ENCODE peak calls at places on chromosome 1, in eight cellular contexts. One of them, this sample, is unnamed.

GRCh38 chr1:94978401-94978800 is 51.5 kb upstream of the CNN3 start:
- DNase-seq in H54: no peak
- DNase-seq in left ventricle myocardium superior: no peak
- DNase-seq in NCI-H460: no peak
- DNase-seq in CD8-positive, alpha-beta T cell: no peak
- DNase-seq in pulmonary artery endothelial cell: no peak
- DNase-seq in NCI-H1436: no peak
- DNase-seq in tibial nerve: no peak
- DNase-seq in this sample: no peak

GRCh38 chr1:50474859-50475809 is 51.9 kb upstream of the DMRTA2 start:
- DNase-seq in tibial nerve: no peak
- DNase-seq in left ventricle myocardium superior: no peak
- DNase-seq in H54: peak; percentile 9
- DNase-seq in pulmonary artery endothelial cell: no peak
- DNase-seq in NCI-H1436: no peak
- DNase-seq in NCI-H460: peak; percentile 7
- DNase-seq in CD8-positive, alpha-beta T cell: no peak
- DNase-seq in this sample: no peak

GRCh38 chr1:160158031-160158430 is 6.6 kb downstream of the ATP1A4 start:
- DNase-seq in H54: no peak
- DNase-seq in tibial nerve: no peak
- DNase-seq in NCI-H460: no peak
- DNase-seq in CD8-positive, alpha-beta T cell: no peak
- DNase-seq in pulmonary artery endothelial cell: no peak
- DNase-seq in NCI-H1436: no peak
- DNase-seq in left ventricle myocardium superior: no peak
- DNase-seq in this sample: no peak

GRCh38 chr1:47436979-47437517 is 796 bp upstream of the FOXD2 start:
- DNase-seq in left ventricle myocardium superior: no peak
- DNase-seq in CD8-positive, alpha-beta T cell: no peak
- DNase-seq in pulmonary artery endothelial cell: no peak
- DNase-seq in H54: peak; percentile 26
- DNase-seq in tibial nerve: no peak
- DNase-seq in NCI-H460: no peak
- DNase-seq in NCI-H1436: no peak
- DNase-seq in this sample: no peak

GRCh38 chr1:57485643-57486042 is 61.8 kb upstream of the DAB1 start:
- DNase-seq in tibial nerve: no peak
- DNase-seq in NCI-H1436: no peak
- DNase-seq in NCI-H460: no peak
- DNase-seq in CD8-positive, alpha-beta T cell: no peak
- DNase-seq in left ventricle myocardium superior: no peak
- DNase-seq in H54: no peak
- DNase-seq in pulmonary artery endothelial cell: no peak
- DNase-seq in this sample: no peak

GRCh38 chr1:90784186-90784847 is 67.2 kb upstream of the BARHL2 start:
- DNase-seq in pulmonary artery endothelial cell: no peak
- DNase-seq in CD8-positive, alpha-beta T cell: no peak
- DNase-seq in NCI-H1436: no peak
- DNase-seq in H54: no peak
- DNase-seq in tibial nerve: no peak
- DNase-seq in left ventricle myocardium superior: no peak
- DNase-seq in NCI-H460: no peak
- DNase-seq in this sample: no peak

GRCh38 chr1:150751443-150751842 is 14.1 kb downstream of the CTSS start:
- DNase-seq in H54: no peak
- DNase-seq in pulmonary artery endothelial cell: no peak
- DNase-seq in CD8-positive, alpha-beta T cell: no peak
- DNase-seq in NCI-H460: no peak
- DNase-seq in left ventricle myocardium superior: no peak
- DNase-seq in tibial nerve: no peak
- DNase-seq in NCI-H1436: no peak
- DNase-seq in this sample: no peak

GRCh38 chr1:35857830-35858229 is 25.2 kb upstream of the AGO1 start:
- DNase-seq in left ventricle myocardium superior: no peak
- DNase-seq in tibial nerve: no peak
- DNase-seq in CD8-positive, alpha-beta T cell: no peak
- DNase-seq in pulmonary artery endothelial cell: no peak
- DNase-seq in H54: no peak
- DNase-seq in NCI-H1436: no peak
- DNase-seq in NCI-H460: peak; percentile 4
- DNase-seq in this sample: no peak

GRCh38 chr1:3598051-3598471 is 13.2 kb downstream of the MEGF6 start:
- DNase-seq in NCI-H1436: no peak
- DNase-seq in NCI-H460: no peak
- DNase-seq in pulmonary artery endothelial cell: no peak
- DNase-seq in tibial nerve: no peak
- DNase-seq in CD8-positive, alpha-beta T cell: no peak
- DNase-seq in H54: no peak
- DNase-seq in left ventricle myocardium superior: peak; percentile 70
- DNase-seq in this sample: no peak

GRCh38 chr1:53938136-53938830 is 7.2 kb downstream of the IFT25 start:
- DNase-seq in NCI-H460: no peak
- DNase-seq in NCI-H1436: no peak
- DNase-seq in CD8-positive, alpha-beta T cell: no peak
- DNase-seq in pulmonary artery endothelial cell: no peak
- DNase-seq in tibial nerve: no peak
- DNase-seq in left ventricle myocardium superior: no peak
- DNase-seq in H54: no peak
- DNase-seq in this sample: no peak

GRCh38 chr1:43994794-43995790 is 3.7 kb downstream of the CCDC24 start:
- DNase-seq in NCI-H1436: no peak
- DNase-seq in tibial nerve: no peak
- DNase-seq in NCI-H460: no peak
- DNase-seq in CD8-positive, alpha-beta T cell: no peak
- DNase-seq in H54: peak; percentile 56
- DNase-seq in left ventricle myocardium superior: no peak
- DNase-seq in pulmonary artery endothelial cell: no peak
- DNase-seq in this sample: no peak

GRCh38 chr1:224492015-224492414 is 57.4 kb upstream of the WDR26 start:
- DNase-seq in pulmonary artery endothelial cell: no peak
- DNase-seq in left ventricle myocardium superior: no peak
- DNase-seq in H54: no peak
- DNase-seq in NCI-H1436: no peak
- DNase-seq in CD8-positive, alpha-beta T cell: no peak
- DNase-seq in tibial nerve: no peak
- DNase-seq in NCI-H460: no peak
- DNase-seq in this sample: no peak

GRCh38 chr1:108059945-108060344 is 95.0 kb upstream of the VAV3 start:
- DNase-seq in NCI-H1436: no peak
- DNase-seq in CD8-positive, alpha-beta T cell: no peak
- DNase-seq in NCI-H460: no peak
- DNase-seq in H54: no peak
- DNase-seq in pulmonary artery endothelial cell: no peak
- DNase-seq in tibial nerve: no peak
- DNase-seq in left ventricle myocardium superior: no peak
- DNase-seq in this sample: no peak

GRCh38 chr1:16115468-16116363 is 40.2 kb downstream of the EPHA2 start:
- DNase-seq in NCI-H460: no peak
- DNase-seq in CD8-positive, alpha-beta T cell: no peak
- DNase-seq in tibial nerve: no peak
- DNase-seq in pulmonary artery endothelial cell: no peak
- DNase-seq in NCI-H1436: no peak
- DNase-seq in H54: no peak
- DNase-seq in left ventricle myocardium superior: no peak
- DNase-seq in this sample: no peak

GRCh38 chr1:168428063-168428731 is 115.6 kb downstream of the XCL2 start:
- DNase-seq in pulmonary artery endothelial cell: no peak
- DNase-seq in NCI-H460: no peak
- DNase-seq in left ventricle myocardium superior: peak; percentile 63
- DNase-seq in CD8-positive, alpha-beta T cell: no peak
- DNase-seq in H54: no peak
- DNase-seq in tibial nerve: no peak
- DNase-seq in NCI-H1436: no peak
- DNase-seq in this sample: no peak

GRCh38 chr1:231534703-231535159 is 6.3 kb downstream of the TSNAX start:
- DNase-seq in tibial nerve: no peak
- DNase-seq in left ventricle myocardium superior: no peak
- DNase-seq in H54: no peak
- DNase-seq in pulmonary artery endothelial cell: no peak
- DNase-seq in CD8-positive, alpha-beta T cell: no peak
- DNase-seq in NCI-H1436: peak; percentile 35
- DNase-seq in NCI-H460: no peak
- DNase-seq in this sample: no peak

GRCh38 chr1:246492611-246493245 is 14.4 kb downstream of the SMYD3 start:
- DNase-seq in NCI-H460: peak; percentile 77
- DNase-seq in pulmonary artery endothelial cell: peak; percentile 29
- DNase-seq in NCI-H1436: peak; percentile 76
- DNase-seq in H54: peak; percentile 51
- DNase-seq in left ventricle myocardium superior: peak; percentile 73
- DNase-seq in tibial nerve: peak; percentile 54
- DNase-seq in CD8-positive, alpha-beta T cell: no peak
- DNase-seq in this sample: no peak

GRCh38 chr1:172980456-172980855 is 70.3 kb downstream of the TNFSF18 start:
- DNase-seq in NCI-H1436: no peak
- DNase-seq in CD8-positive, alpha-beta T cell: no peak
- DNase-seq in left ventricle myocardium superior: no peak
- DNase-seq in pulmonary artery endothelial cell: no peak
- DNase-seq in NCI-H460: peak; percentile 60
- DNase-seq in tibial nerve: no peak
- DNase-seq in H54: no peak
- DNase-seq in this sample: no peak

GRCh38 chr1:151058682-151059341 is 610 bp downstream of the CDC42SE1 start:
- DNase-seq in H54: no peak
- DNase-seq in NCI-H1436: no peak
- DNase-seq in pulmonary artery endothelial cell: no peak
- DNase-seq in NCI-H460: no peak
- DNase-seq in tibial nerve: no peak
- DNase-seq in CD8-positive, alpha-beta T cell: no peak
- DNase-seq in left ventricle myocardium superior: no peak
- DNase-seq in this sample: no peak

GRCh38 chr1:29793101-29793546 is 556.8 kb downstream of the PTPRU start:
- DNase-seq in tibial nerve: peak; percentile 92
- DNase-seq in NCI-H1436: peak; percentile 90
- DNase-seq in CD8-positive, alpha-beta T cell: peak; percentile 28
- DNase-seq in NCI-H460: peak; percentile 61
- DNase-seq in left ventricle myocardium superior: peak; percentile 78
- DNase-seq in pulmonary artery endothelial cell: peak; percentile 30
- DNase-seq in H54: peak; percentile 23
- DNase-seq in this sample: peak; percentile 23